ENCODE peak calls at places on chromosomes 5 and 9, in nine cellular contexts. L, C, O, Q, Z, H, K, W and J are unnamed samples.

GRCh38 chr5:39194466-39195136 is 24.8 kb downstream of the FYB1 start:
- DNase-seq in C (no peak), W (no peak), O (no peak), K (no peak), Z (no peak), L (no peak), Q (no peak), H (peak), J (no peak)

GRCh38 chr5:168295574-168296201 is 4.2 kb downstream of the WWC1 start:
- DNase-seq in C (no peak), H (no peak), L (no peak), K (no peak), Z (no peak), Q (peak), O (no peak), W (peak), J (no peak)

GRCh38 chr5:138653502-138653901 is 78.3 kb upstream of the HSPA9 start:
- DNase-seq in Q (no peak), K (no peak), L (no peak), W (no peak), C (no peak), H (no peak), Z (no peak), O (no peak), J (no peak)

GRCh38 chr5:76528547-76529334 is 94.5 kb downstream of the F2RL2 start:
- DNase-seq in K (no peak), Q (no peak), L (no peak), Z (no peak), W (no peak), H (no peak), C (no peak), O (no peak), J (no peak)

GRCh38 chr5:109753279-109753678 is 63.6 kb downstream of the MAN2A1 start:
- DNase-seq in C (no peak), W (no peak), Q (no peak), K (no peak), O (no peak), H (no peak), Z (no peak), L (no peak), J (no peak)

GRCh38 chr5:76735762-76736545 is 20.0 kb downstream of the F2R start:
- DNase-seq in O (no peak), C (no peak), L (no peak), H (no peak), Z (no peak), K (no peak), Q (no peak), W (no peak), J (no peak)

GRCh38 chr9:21334603-21334968 is 618 bp downstream of the KLHL9 start:
- DNase-seq in O (no peak), Z (no peak), H (no peak), C (no peak), W (no peak), Q (no peak), L (no peak), K (no peak), J (no peak)

GRCh38 chr9:110443146-110443877 is 105.6 kb upstream of the TXNDC8 start:
- DNase-seq in L (no peak), C (no peak), K (no peak), W (no peak), Q (no peak), O (no peak), H (peak), Z (no peak), J (no peak)

GRCh38 chr9:131461166-131461565 is 41.6 kb upstream of the POMT1 start:
- DNase-seq in O (no peak), K (no peak), H (no peak), C (no peak), Z (no peak), W (no peak), Q (no peak), L (no peak), J (no peak)

GRCh38 chr5:94969174-94969573 is 315.7 kb downstream of the MCTP1 start:
- DNase-seq in Z (no peak), K (no peak), O (no peak), Q (no peak), H (no peak), W (no peak), L (no peak), C (no peak), J (no peak)
- TF ChIP-seq CTCF in Z (no peak), K (no peak), O (no peak), Q (no peak), H (no peak), W (no peak), L (no peak), C (no peak), J (no peak)

DNA sequence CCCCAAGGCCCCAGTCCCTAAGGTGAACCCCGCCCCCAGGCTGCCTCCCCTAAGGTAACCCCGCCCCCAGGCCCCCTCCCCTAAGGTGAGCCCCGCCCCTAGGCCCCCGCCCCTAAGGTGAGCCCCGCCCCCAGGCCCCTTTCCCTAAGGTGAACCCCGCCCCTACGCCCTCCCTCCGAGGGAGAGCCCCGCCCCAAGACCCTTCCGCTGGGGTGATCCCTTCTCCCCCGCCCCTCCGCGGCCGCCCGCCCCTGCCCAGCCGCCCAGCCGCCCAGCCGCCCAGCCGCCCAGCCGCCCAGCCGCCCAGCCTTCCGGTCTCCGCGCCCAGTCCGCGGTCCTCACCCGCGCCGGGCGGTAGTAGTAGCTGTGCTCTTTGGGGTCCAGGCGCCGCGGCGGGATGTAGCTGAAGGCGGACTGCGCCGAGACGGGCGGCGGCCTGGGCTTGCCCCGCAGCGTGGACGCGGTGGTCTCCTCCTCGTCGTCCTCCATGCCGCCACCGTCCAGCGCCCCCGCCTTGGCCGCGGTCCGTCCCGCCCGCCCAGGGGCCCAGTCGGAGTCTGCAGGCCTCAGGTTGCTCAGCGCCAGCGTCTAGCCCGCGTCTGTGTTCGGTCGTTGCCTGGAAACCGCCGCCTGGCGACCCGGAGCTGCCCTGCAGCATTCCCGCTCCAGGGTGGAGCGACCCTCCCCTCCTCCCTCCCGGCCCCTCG is at the start of gene CFAP90:
- DNase-seq in W (peak), O (no peak), C (peak), Z (peak), H (no peak), K (peak), L (peak), Q (no peak), J (no peak)
- TF ChIP-seq CTCF in W (no peak), O (no peak), C (peak), Z (peak), H (peak), K (peak), L (peak), Q (no peak), J (peak)

GRCh38 chr9:90547896-90548295 is 94.7 kb downstream of the DIRAS2 start:
- DNase-seq in Z (no peak), L (no peak), O (no peak), W (no peak), H (no peak), K (no peak), C (no peak), Q (no peak), J (peak)
- TF ChIP-seq CTCF in Z (no peak), L (no peak), O (no peak), W (no peak), H (peak), K (no peak), C (no peak), Q (no peak), J (peak)

GRCh38 chr5:78640622-78641021 is 8.0 kb downstream of the LHFPL2 start:
- DNase-seq in Q (no peak), H (no peak), K (no peak), W (no peak), Z (no peak), C (no peak), O (no peak), L (no peak), J (no peak)
- TF ChIP-seq CTCF in Q (no peak), H (no peak), K (no peak), W (no peak), Z (no peak), C (no peak), O (no peak), L (no peak), J (no peak)

GRCh38 chr9:83707518-83707767 is 315 bp downstream of the UBQLN1 start:
- DNase-seq in O (no peak), C (no peak), H (no peak), Q (no peak), Z (no peak), W (no peak), K (no peak), L (no peak), J (no peak)

GRCh38 chr9:83706703-83707517 is 848 bp downstream of the UBQLN1 start:
- DNase-seq in O (peak), H (no peak), W (peak), Q (peak), Z (peak), C (peak), K (peak), L (peak), J (no peak)

GRCh38 chr9:83708515-83709158 is 879 bp upstream of the UBQLN1 start:
- DNase-seq in H (no peak), Z (peak), O (peak), Q (peak), W (peak), C (no peak), K (peak), L (peak), J (peak)

GRCh38 chr9:83707768-83708514 is at the start of gene UBQLN1:
- DNase-seq in C (peak), K (peak), L (peak), H (peak), W (peak), O (peak), Z (peak), Q (peak), J (peak)
- TF ChIP-seq CTCF in C (no peak), K (peak), L (no peak), H (no peak), W (no peak), O (no peak), Z (no peak), Q (no peak), J (no peak)